ENCODE peak calls at places on chromosomes 2 and 18, in five cellular contexts. D is NCI-H2029, Z is glutamatergic neuron, W is HAP-1, T is progenitor cell of endocrine pancreas. F is an unnamed sample.

GRCh38 chr2:226622484-226622883 is 177.1 kb downstream of the IRS1 start:
- DNase-seq in D (no peak), Z (no peak), W (no peak), T (no peak), F (no peak)

GRCh38 chr2:192194065-192194865 is 468 bp downstream of the TMEFF2 start:
- DNase-seq in D (no peak), Z (peak), W (no peak), T (peak), F (peak)

GRCh38 chr2:71816815-71817214 is 330.8 kb downstream of the CYP26B1 start:
- DNase-seq in D (no peak), Z (no peak), W (no peak), T (no peak), F (no peak)

GRCh38 chr18:56298935-56299334 is 339.5 kb downstream of the TXNL1 start:
- DNase-seq in D (no peak), Z (no peak), W (no peak), T (no peak), F (no peak)

GRCh38 chr2:64063924-64064331 is 44.7 kb upstream of the VPS54 start:
- DNase-seq in D (peak), Z (no peak), W (no peak), T (no peak), F (peak)

GRCh38 chr18:11393486-11393885 is 215.9 kb upstream of the SLC35G4 start:
- DNase-seq in D (no peak), Z (no peak), W (no peak), T (no peak), F (no peak)

GRCh38 chr2:214774108-214774507 is 35.4 kb downstream of the BARD1 start:
- DNase-seq in D (no peak), Z (no peak), W (no peak), T (no peak), F (no peak)

GRCh38 chr18:58525517-58525916 is 103.4 kb downstream of the ALPK2 start:
- DNase-seq in D (no peak), Z (no peak), W (no peak), T (no peak), F (no peak)

GRCh38 chr18:446941-447560 is 53.5 kb downstream of the COLEC12 start:
- DNase-seq in D (no peak), Z (no peak), W (no peak), T (no peak), F (no peak)

GRCh38 chr2:230899287-230899686 is 25.8 kb downstream of the GPR55 start:
- DNase-seq in D (no peak), Z (no peak), W (no peak), T (no peak), F (no peak)

GRCh38 chr18:49038423-49038822 is 87.7 kb upstream of the SMAD7 start:
- DNase-seq in D (no peak), Z (no peak), W (no peak), T (no peak), F (no peak)

F was measured in SHP77.